ENCODE peak calls at places on chromosomes 3 and 15, in seven cellular contexts. H, T, R, Y, G, B and P are unnamed samples.

GRCh38 chr3:54432975-54433374 is 310.6 kb downstream of the CACNA2D3 start:
- DNase-seq in H (no peak), T (no peak), R (no peak), Y (no peak), G (no peak), B (no peak), P (no peak)

GRCh38 chr15:38877471-38877870 is 312.9 kb upstream of the RASGRP1 start:
- DNase-seq in H (no peak), T (no peak), R (no peak), Y (no peak), G (no peak), B (peak; percentile 11), P (no peak)

GRCh38 chr15:70098170-70098460 is 398 bp upstream of the TLE3 start:
- DNase-seq in H (no peak), T (no peak), R (no peak), Y (no peak), G (no peak), B (no peak), P (no peak)

GRCh38 chr15:80710635-80711553 is 15.8 kb downstream of the ABHD17C start:
- DNase-seq in H (peak; percentile 13), T (no peak), R (no peak), Y (no peak), G (no peak), B (no peak), P (no peak)

GRCh38 chr15:79779739-79780138 is 117.1 kb downstream of the MTHFS start:
- DNase-seq in H (no peak), T (no peak), R (no peak), Y (no peak), G (no peak), B (no peak), P (no peak)

GRCh38 chr15:74411686-74412085 is 22.1 kb downstream of the SEMA7A start:
- DNase-seq in H (no peak), T (no peak), R (no peak), Y (no peak), G (no peak), B (no peak), P (no peak)

GRCh38 chr15:70854669-70854976 is 666 bp upstream of the LARP6 start:
- DNase-seq in H (no peak), T (no peak), R (no peak), Y (no peak), G (no peak), B (no peak), P (peak; percentile 42)

GRCh38 chr3:182092662-182093262 is 381.0 kb downstream of the SOX2 start:
- DNase-seq in H (no peak), T (peak; percentile 16), R (no peak), Y (no peak), G (no peak), B (no peak), P (no peak)

GRCh38 chr3:104102386-104102785 is 1264.3 kb upstream of the ALCAM start:
- DNase-seq in H (peak; percentile 61), T (peak; percentile 28), R (no peak), Y (no peak), G (no peak), B (peak; percentile 12), P (no peak)

GRCh38 chr3:38551026-38551832 is 55.1 kb downstream of the EXOG start:
- DNase-seq in H (no peak), T (no peak), R (peak; percentile 47), Y (no peak), G (no peak), B (no peak), P (no peak)

GRCh38 chr3:113249111-113249510 is 37.8 kb downstream of the BOC start:
- DNase-seq in H (peak; percentile 83), T (no peak), R (no peak), Y (no peak), G (no peak), B (peak; percentile 59), P (no peak)

GRCh38 chr15:85445361-85445760 is 65.0 kb downstream of the AKAP13 start:
- DNase-seq in H (no peak), T (no peak), R (no peak), Y (no peak), G (no peak), B (no peak), P (no peak)

GRCh38 chr3:41102053-41102556 is 97.2 kb upstream of the CTNNB1 start:
- DNase-seq in H (no peak), T (no peak), R (no peak), Y (no peak), G (no peak), B (no peak), P (no peak)

GRCh38 chr3:196082471-196082971 is 631 bp upstream of the TFRC start:
- DNase-seq in H (peak; percentile 3), T (peak; percentile 26), R (no peak), Y (no peak), G (no peak), B (peak; percentile 28), P (no peak)

GRCh38 chr3:65787340-65787739 is 251.4 kb downstream of the MAGI1 start:
- DNase-seq in H (no peak), T (no peak), R (no peak), Y (no peak), G (no peak), B (no peak), P (no peak)

GRCh38 chr3:128735884-128736283 is 9.9 kb downstream of the RAB7A start:
- DNase-seq in H (no peak), T (no peak), R (no peak), Y (no peak), G (no peak), B (no peak), P (no peak)

GRCh38 chr3:127456471-127457093 is 134.0 kb downstream of the TPRA1 start:
- DNase-seq in H (peak; percentile 33), T (peak; percentile 81), R (peak; percentile 74), Y (no peak), G (no peak), B (no peak), P (no peak)

GRCh38 chr15:72168131-72168825 is 29.3 kb downstream of the GRAMD2A start:
- DNase-seq in H (peak; percentile 66), T (no peak), R (no peak), Y (no peak), G (no peak), B (peak; percentile 17), P (no peak)

GRCh38 chr3:15097889-15098288 is 1.1 kb downstream of the RBSN start:
- DNase-seq in H (peak; percentile 4), T (no peak), R (no peak), Y (no peak), G (no peak), B (no peak), P (no peak)

GRCh38 chr15:77584691-77585090 is 48.0 kb downstream of the LINGO1 start:
- DNase-seq in H (no peak), T (no peak), R (no peak), Y (no peak), G (no peak), B (no peak), P (no peak)

GRCh38 chr3:39101022-39101689 is 6.3 kb downstream of the GORASP1 start:
- DNase-seq in H (no peak), T (peak; percentile 93), R (no peak), Y (no peak), G (no peak), B (peak; percentile 24), P (no peak)

GRCh38 chr3:126621171-126621570 is 33.8 kb downstream of the TXNRD3 start:
- DNase-seq in H (peak; percentile 27), T (no peak), R (no peak), Y (no peak), G (peak; percentile 18), B (peak; percentile 30), P (no peak)

GRCh38 chr15:79736435-79737000 is 160.3 kb downstream of the MTHFS start:
- DNase-seq in H (no peak), T (no peak), R (no peak), Y (no peak), G (no peak), B (no peak), P (no peak)

GRCh38 chr3:52090131-52090548 is 33.8 kb upstream of the DUSP7 start:
- DNase-seq in H (peak; percentile 97), T (no peak), R (peak; percentile 88), Y (peak; percentile 25), G (no peak), B (peak; percentile 92), P (peak; percentile 72)

GRCh38 chr3:107208100-107208499 is 169.1 kb upstream of the CCDC54 start:
- DNase-seq in H (peak; percentile 99), T (no peak), R (no peak), Y (no peak), G (peak; percentile 52), B (peak; percentile 100), P (peak; percentile 28)

DNA sequence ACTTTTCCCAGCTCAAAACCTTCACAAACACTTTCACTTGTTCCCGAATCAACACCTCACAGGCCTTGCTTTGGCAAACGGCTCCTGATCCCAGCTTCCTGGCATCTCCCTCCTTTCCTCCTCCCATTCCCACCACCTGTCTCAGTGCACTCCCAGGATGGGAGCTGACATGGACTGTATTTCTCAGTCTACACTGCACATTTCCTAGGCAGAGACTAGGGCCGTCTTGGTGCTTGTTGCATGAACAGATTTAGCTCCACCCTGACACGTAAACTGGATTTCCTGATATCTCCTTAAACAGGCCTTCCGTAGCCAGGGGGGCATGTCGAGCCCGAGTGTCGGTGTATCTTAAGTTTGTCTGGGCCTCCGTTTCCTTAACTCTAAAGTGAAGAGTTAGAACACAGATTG is 790 bp upstream of the WHAMM start:
- DNase-seq in H (no peak), T (no peak), R (no peak), Y (no peak), G (no peak), B (no peak), P (no peak)
- H3K4me3 ChIP-seq in H (no peak overlapping the region), T (no peak overlapping the region), R (no peak overlapping the region), Y (no peak overlapping the region), G (peak overlapping the region; percentile 69), B (peak overlapping the region; percentile 88), P (no peak overlapping the region)

DNA sequence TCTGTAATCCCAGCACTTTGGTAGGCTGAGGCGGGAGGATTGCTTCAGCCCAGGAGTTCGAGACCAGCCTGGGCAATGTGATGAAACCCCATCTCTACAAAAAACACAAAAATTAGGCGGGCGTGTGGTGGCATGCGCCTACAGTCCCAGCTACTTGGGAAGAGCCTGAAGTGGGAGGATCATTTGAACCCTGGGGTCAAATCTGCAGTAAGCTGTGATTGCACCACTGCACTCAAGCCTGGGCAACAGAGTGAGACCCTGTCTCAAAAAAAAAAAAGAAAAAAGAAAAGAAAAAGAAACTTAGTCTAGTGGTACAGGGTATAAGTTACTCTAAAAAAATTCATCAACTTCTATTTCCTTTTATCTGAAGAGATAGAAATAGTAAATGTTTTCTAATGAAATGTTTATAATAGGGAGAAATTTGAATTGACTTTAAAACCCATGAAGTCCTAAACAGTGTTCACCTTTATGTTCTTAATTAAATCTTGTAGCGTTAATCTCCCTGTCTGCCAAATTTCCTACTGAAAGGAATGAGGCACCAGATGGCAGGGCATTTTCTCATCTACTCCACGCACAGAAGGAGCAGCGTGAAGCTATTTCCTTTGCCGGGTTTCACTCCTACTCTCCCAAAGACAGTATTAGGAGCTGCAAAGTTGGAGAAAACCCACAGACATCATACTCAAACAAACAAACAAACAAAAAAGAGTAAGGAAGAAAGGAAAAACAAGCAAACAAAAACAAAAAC is 1.9 kb downstream of the PCLAF start:
- DNase-seq in H (peak; percentile 4), T (peak; percentile 19), R (no peak), Y (no peak), G (no peak), B (peak; percentile 30), P (no peak)
- H3K4me3 ChIP-seq in H (peak overlapping the region; percentile 6), T (no peak overlapping the region), R (no peak overlapping the region), Y (no peak overlapping the region), G (no peak overlapping the region), B (peak overlapping the region; percentile 30), P (no peak overlapping the region)

GRCh38 chr3:43913036-43913435 is 222.3 kb downstream of the ABHD5 start:
- DNase-seq in H (no peak), T (no peak), R (no peak), Y (no peak), G (no peak), B (no peak), P (no peak)
- H3K4me3 ChIP-seq in H (no peak overlapping the region), T (no peak overlapping the region), R (no peak overlapping the region), Y (no peak overlapping the region), G (no peak overlapping the region), B (no peak overlapping the region), P (no peak overlapping the region)

GRCh38 chr15:60000113-60000823 is 3.8 kb upstream of the FOXB1 start:
- DNase-seq in H (no peak), T (peak; percentile 70), R (no peak), Y (no peak), G (no peak), B (no peak), P (no peak)
- H3K4me3 ChIP-seq in H (no peak overlapping the region), T (peak overlapping the region; percentile 86), R (no peak overlapping the region), Y (no peak overlapping the region), G (no peak overlapping the region), B (no peak overlapping the region), P (no peak overlapping the region)